ENCODE peak calls at places on chromosome 16, in eight cellular contexts. M is GOT3; V is LoVo; P is NCI-H1930; D is CD4-positive, CD25-positive, alpha-beta regulatory T cell; X is GM12864; Z is CD8-positive, alpha-beta memory T cell; E is trophoblast cell. F is an unnamed sample.

GRCh38 chr16:56279132-56279531 is 87.8 kb downstream of the GNAO1 start:
- DNase-seq in M (no peak), V (no peak), P (no peak), D (peak), X (no peak), Z (peak), E (no peak), F (no peak)

GRCh38 chr16:64077242-64077641 is 1044.6 kb downstream of the CDH11 start:
- DNase-seq in M (no peak), V (no peak), P (no peak), D (no peak), X (no peak), Z (no peak), E (no peak), F (no peak)

GRCh38 chr16:10827691-10828341 is 9.2 kb upstream of the TVP23A start:
- DNase-seq in M (peak), V (peak), P (no peak), D (no peak), X (no peak), Z (no peak), E (no peak), F (no peak)

GRCh38 chr16:73232555-73233422 is 184.9 kb upstream of the ZFHX3 start:
- DNase-seq in M (no peak), V (peak), P (no peak), D (no peak), X (no peak), Z (no peak), E (peak), F (no peak)

GRCh38 chr16:58685084-58685449 is 497 bp upstream of the SLC38A7 start:
- DNase-seq in M (no peak), V (no peak), P (no peak), D (no peak), X (no peak), Z (no peak), E (no peak), F (no peak)

GRCh38 chr16:68732068-68732680 is 4.9 kb upstream of the CDH1 start:
- DNase-seq in M (no peak), V (peak), P (no peak), D (no peak), X (no peak), Z (no peak), E (peak), F (no peak)

GRCh38 chr16:14148569-14148968 is 77.5 kb downstream of the MRTFB start:
- DNase-seq in M (no peak), V (no peak), P (no peak), D (no peak), X (no peak), Z (no peak), E (no peak), F (no peak)

GRCh38 chr16:13873835-13874438 is 46.0 kb upstream of the ERCC4 start:
- DNase-seq in M (no peak), V (no peak), P (peak), D (no peak), X (no peak), Z (no peak), E (peak), F (peak)

GRCh38 chr16:80836846-80837245 is 32.4 kb upstream of the CDYL2 start:
- DNase-seq in M (no peak), V (peak), P (no peak), D (no peak), X (no peak), Z (no peak), E (peak), F (no peak)

F was measured in SW 1271.